ENCODE peak calls at places on chromosome 20, in eight cellular contexts. C is AG08395; K is HEK293T; E is ureter; Y is stimulated activated CD4-positive, alpha-beta T cell treated with anti-CD3 and anti-CD28 coated beads, Interleukin-1b, Interleukin-23, amount 100 ng/mL, for 4 hours; X is activated gamma-delta T cell treated with Interleukin-2 at 50 U/mL for 16 hours; B is EH; P is activated CD4-positive, alpha-beta T cell treated with anti-CD3 and anti-CD28 coated beads, Interleukin-2, amount 50 U/mL, for 1 hour. A is an unnamed sample.

GRCh38 chr20:59576216-59576953 is 28.0 kb upstream of the PHACTR3 start:
- DNase-seq in C (no peak), K (no peak), E (no peak), Y (no peak), X (no peak), B (no peak), P (no peak), A (no peak)

GRCh38 chr20:41432620-41433602 is 66.3 kb upstream of the EMILIN3 start:
- DNase-seq in C (no peak), K (no peak), E (no peak), Y (no peak), X (no peak), B (peak), P (no peak), A (no peak)

GRCh38 chr20:61169870-61170269 is 82.2 kb upstream of the CDH4 start:
- DNase-seq in C (no peak), K (no peak), E (no peak), Y (no peak), X (no peak), B (no peak), P (no peak), A (no peak)

GRCh38 chr20:17708675-17709360 is 9.1 kb downstream of the BANF2 start:
- DNase-seq in C (no peak), K (no peak), E (no peak), Y (no peak), X (no peak), B (no peak), P (no peak), A (no peak)

GRCh38 chr20:64154590-64155257 is 9.5 kb upstream of the MYT1 start:
- DNase-seq in C (no peak), K (no peak), E (no peak), Y (no peak), X (no peak), B (no peak), P (no peak), A (no peak)

GRCh38 chr20:1225263-1225728 is 548 bp upstream of the RAD21L1 start:
- DNase-seq in C (no peak), K (no peak), E (no peak), Y (no peak), X (no peak), B (no peak), P (no peak), A (no peak)

GRCh38 chr20:50426865-50427739 is 83.1 kb upstream of the PTPN1 start:
- DNase-seq in C (no peak), K (no peak), E (no peak), Y (no peak), X (no peak), B (peak), P (no peak), A (no peak)

GRCh38 chr20:24779886-24780285 is 169.2 kb upstream of the CST7 start:
- DNase-seq in C (no peak), K (no peak), E (no peak), Y (no peak), X (no peak), B (no peak), P (no peak), A (no peak)

GRCh38 chr20:38927902-38928578 is 1.8 kb downstream of the FAM83D start:
- DNase-seq in C (no peak), K (no peak), E (no peak), Y (no peak), X (no peak), B (peak), P (no peak), A (no peak)

GRCh38 chr20:15643713-15644112 is 929.5 kb downstream of the KIF16B start:
- DNase-seq in C (no peak), K (peak), E (no peak), Y (no peak), X (no peak), B (peak), P (no peak), A (no peak)

GRCh38 chr20:49435639-49436038 is 46.8 kb downstream of the KCNB1 start:
- DNase-seq in C (no peak), K (no peak), E (no peak), Y (no peak), X (no peak), B (no peak), P (no peak), A (no peak)

GRCh38 chr20:46458891-46459750 is 52.7 kb upstream of the ELMO2 start:
- DNase-seq in C (peak), K (no peak), E (peak), Y (peak), X (no peak), B (peak), P (no peak), A (no peak)

GRCh38 chr20:44745560-44746366 is at the start of gene KCNK15:
- DNase-seq in C (peak), K (no peak), E (no peak), Y (peak), X (peak), B (peak), P (peak), A (no peak)

GRCh38 chr20:44460795-44461141 is 14.9 kb upstream of the TTPAL start:
- DNase-seq in C (peak), K (no peak), E (no peak), Y (no peak), X (no peak), B (peak), P (no peak), A (no peak)

GRCh38 chr20:63958964-63959698 is 2.9 kb upstream of the UCKL1 start:
- DNase-seq in C (no peak), K (no peak), E (no peak), Y (no peak), X (no peak), B (no peak), P (no peak), A (no peak)

GRCh38 chr20:35306931-35307517 is 14.8 kb upstream of the FAM83C start:
- DNase-seq in C (peak), K (peak), E (no peak), Y (no peak), X (peak), B (peak), P (peak), A (no peak)

GRCh38 chr20:4673371-4674001 is 48.2 kb upstream of the PRND start:
- DNase-seq in C (no peak), K (no peak), E (no peak), Y (no peak), X (no peak), B (no peak), P (no peak), A (no peak)

GRCh38 chr20:17808357-17808756 is 108.6 kb downstream of the BANF2 start:
- DNase-seq in C (peak), K (no peak), E (peak), Y (no peak), X (no peak), B (peak), P (no peak), A (no peak)

GRCh38 chr20:63836335-63837133 is 5.5 kb upstream of the ZBTB46 start:
- DNase-seq in C (no peak), K (no peak), E (no peak), Y (no peak), X (no peak), B (no peak), P (no peak), A (no peak)

GRCh38 chr20:17638835-17639407 is 43.1 kb downstream of the RRBP1 start:
- DNase-seq in C (no peak), K (no peak), E (no peak), Y (no peak), X (no peak), B (no peak), P (no peak), A (no peak)

A was measured in epithelial cell of proximal tubule.